ENCODE peak calls at places on chromosomes 3 and 15, in ten cellular contexts. N is astrocyte; D is upper lobe of left lung; H is left ventricle myocardium inferior; T is foreskin fibroblast; X is WERI-Rb-1; O is kidney epithelial cell; Z is CD8-positive, alpha-beta T cell; P is PC-9; U is right lobe of liver. Q is an unnamed sample.

GRCh38 chr3:192303235-192303634 is 424.1 kb downstream of the FGF12 start:
- DNase-seq in N (no peak), D (no peak), H (no peak), T (no peak), X (peak; percentile 54), O (no peak), Z (no peak), P (no peak), U (no peak), Q (no peak)

GRCh38 chr3:32106929-32107362 is 526 bp downstream of the GPD1L start:
- DNase-seq in N (no peak), D (peak; percentile 94), H (peak; percentile 47), T (no peak), X (no peak), O (no peak), Z (no peak), P (peak; percentile 59), U (peak; percentile 29), Q (no peak)

GRCh38 chr15:80068578-80068977 is 9.1 kb downstream of the ZFAND6 start:
- DNase-seq in N (peak; percentile 36), D (no peak), H (no peak), T (peak; percentile 58), X (peak; percentile 13), O (no peak), Z (no peak), P (no peak), U (no peak), Q (no peak)

GRCh38 chr15:61169904-61170695 is 59.0 kb downstream of the RORA start:
- DNase-seq in N (no peak), D (no peak), H (no peak), T (no peak), X (peak; percentile 80), O (no peak), Z (no peak), P (no peak), U (no peak), Q (no peak)

GRCh38 chr15:89647191-89647851 is 7.9 kb downstream of the KIF7 start:
- DNase-seq in N (no peak), D (peak; percentile 68), H (peak; percentile 82), T (peak; percentile 37), X (peak; percentile 84), O (no peak), Z (no peak), P (no peak), U (peak; percentile 80), Q (no peak)

GRCh38 chr3:31157893-31158620 is 263.6 kb upstream of the GADL1 start:
- DNase-seq in N (peak; percentile 41), D (no peak), H (no peak), T (no peak), X (no peak), O (no peak), Z (no peak), P (no peak), U (no peak), Q (no peak)

GRCh38 chr15:76904461-76905012 is 603 bp downstream of the SCAPER start:
- DNase-seq in N (no peak), D (peak; percentile 24), H (no peak), T (no peak), X (peak; percentile 35), O (no peak), Z (peak; percentile 40), P (no peak), U (no peak), Q (no peak)

GRCh38 chr3:12906141-12906915 is 65.0 kb upstream of the RPL32 start:
- DNase-seq in N (no peak), D (no peak), H (no peak), T (no peak), X (no peak), O (no peak), Z (no peak), P (no peak), U (no peak), Q (no peak)

GRCh38 chr3:126540342-126540849 is 16.4 kb downstream of the CHST13 start:
- DNase-seq in N (peak; percentile 87), D (peak; percentile 47), H (no peak), T (peak; percentile 88), X (peak; percentile 1), O (peak; percentile 82), Z (no peak), P (peak; percentile 73), U (peak; percentile 51), Q (peak; percentile 81)

GRCh38 chr15:85725019-85725418 is 69.7 kb downstream of the KLHL25 start:
- DNase-seq in N (peak; percentile 27), D (no peak), H (no peak), T (peak; percentile 50), X (no peak), O (no peak), Z (no peak), P (no peak), U (no peak), Q (no peak)

GRCh38 chr15:64717735-64718495 is 57.5 kb downstream of the RBPMS2 start:
- DNase-seq in N (no peak), D (no peak), H (no peak), T (no peak), X (no peak), O (no peak), Z (no peak), P (no peak), U (no peak), Q (no peak)

GRCh38 chr15:28192772-28193171 is 93.7 kb upstream of the OCA2 start:
- DNase-seq in N (no peak), D (no peak), H (no peak), T (no peak), X (no peak), O (no peak), Z (no peak), P (no peak), U (no peak), Q (no peak)

GRCh38 chr15:28190391-28191174 is 91.5 kb upstream of the OCA2 start:
- DNase-seq in N (no peak), D (no peak), H (no peak), T (no peak), X (no peak), O (no peak), Z (no peak), P (no peak), U (no peak), Q (no peak)

GRCh38 chr15:28191832-28192231 is 92.7 kb upstream of the OCA2 start:
- DNase-seq in N (peak; percentile 82), D (peak; percentile 33), H (peak; percentile 58), T (peak; percentile 72), X (peak; percentile 46), O (peak; percentile 71), Z (no peak), P (no peak), U (no peak), Q (peak; percentile 36)
- TF ChIP-seq CTCF in N (peak; percentile 56), D (peak; percentile 29), H (peak; percentile 60), T (peak; percentile 42), X (peak; percentile 61), O (peak; percentile 84), Z (no peak), P (no peak), U (no peak), Q (peak; percentile 49)

DNA sequence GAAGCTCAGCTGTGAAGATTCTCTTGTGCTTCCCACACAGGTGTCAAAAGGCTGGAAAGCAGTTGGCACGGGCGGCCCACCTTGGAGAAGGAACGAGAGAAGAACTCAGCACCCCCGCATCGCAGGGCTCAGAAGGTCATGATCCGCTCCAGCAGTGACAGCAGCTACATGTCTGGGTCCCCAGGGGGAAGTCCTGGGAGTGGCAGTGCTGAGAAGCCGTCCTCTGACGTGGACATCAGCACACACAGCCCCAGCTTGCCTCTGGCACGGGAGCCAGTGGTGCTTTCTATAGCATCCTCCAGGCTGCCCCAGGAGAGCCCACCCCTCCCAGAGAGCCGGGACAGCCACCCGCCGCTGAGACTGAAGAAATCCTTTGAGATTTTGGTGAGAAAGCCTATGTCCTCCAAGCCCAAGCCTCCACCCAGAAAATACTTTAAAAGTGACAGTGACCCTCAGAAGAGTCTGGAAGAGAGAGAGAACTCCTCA is 31.4 kb downstream of the STARD5 start:
- DNase-seq in N (no peak), D (no peak), H (no peak), T (no peak), X (no peak), O (no peak), Z (peak; percentile 66), P (no peak), U (no peak), Q (no peak)
- H3K4me3 ChIP-seq in N (no peak overlapping the region), D (no peak overlapping the region), H (no peak overlapping the region), T (no peak overlapping the region), X (no peak overlapping the region), O (no peak overlapping the region), Z (peak overlapping the region; percentile 88), P (no peak overlapping the region), U (no peak overlapping the region), Q (no peak overlapping the region)

GRCh38 chr3:141115752-141116541 is 64.8 kb downstream of the SPSB4 start:
- DNase-seq in N (no peak), D (no peak), H (no peak), T (peak; percentile 5), X (no peak), O (no peak), Z (no peak), P (no peak), U (no peak), Q (no peak)

GRCh38 chr3:141116791-141117190 is 65.6 kb downstream of the SPSB4 start:
- DNase-seq in N (no peak), D (no peak), H (no peak), T (no peak), X (no peak), O (no peak), Z (no peak), P (no peak), U (no peak), Q (no peak)

GRCh38 chr3:141114179-141114745 is 63.1 kb downstream of the SPSB4 start:
- DNase-seq in N (no peak), D (no peak), H (no peak), T (no peak), X (no peak), O (no peak), Z (no peak), P (no peak), U (no peak), Q (no peak)

GRCh38 chr3:141112686-141113255 is 61.6 kb downstream of the SPSB4 start:
- DNase-seq in N (no peak), D (no peak), H (no peak), T (no peak), X (no peak), O (no peak), Z (no peak), P (no peak), U (no peak), Q (no peak)

DNA sequence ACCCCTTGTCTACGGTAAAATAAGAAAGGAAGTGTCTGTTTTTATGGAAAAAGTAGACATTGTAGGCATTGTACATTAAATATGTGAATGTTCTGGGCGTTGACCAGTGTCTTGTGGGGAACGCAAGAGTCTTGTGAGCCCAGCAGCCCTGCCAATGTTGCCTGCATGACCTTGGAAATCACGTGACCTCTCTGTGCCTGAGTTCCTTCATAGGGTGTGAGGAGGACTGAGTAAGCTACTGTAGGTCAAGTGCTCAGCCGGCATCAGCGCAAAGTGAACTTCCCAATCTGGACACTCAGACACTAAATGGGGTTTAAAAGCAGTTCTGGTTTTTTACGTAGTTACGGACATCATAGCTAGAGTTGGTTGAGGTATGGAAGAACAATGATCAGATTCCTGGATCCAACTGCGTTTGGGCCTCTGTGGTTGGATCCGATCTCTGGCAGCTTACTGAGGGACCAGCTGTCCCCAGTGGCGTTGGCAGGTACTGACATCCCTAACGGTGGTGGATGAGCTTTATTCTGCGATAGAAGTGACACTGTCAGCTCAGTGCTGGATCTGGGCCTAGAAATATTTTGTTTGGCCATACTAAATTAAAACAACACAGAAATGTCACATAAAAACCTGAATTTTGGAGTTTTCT is 63.8 kb downstream of the SPSB4 start:
- DNase-seq in N (no peak), D (no peak), H (no peak), T (no peak), X (peak; percentile 40), O (no peak), Z (no peak), P (no peak), U (no peak), Q (no peak)
- TF ChIP-seq CTCF in N (peak; percentile 34), D (peak; percentile 37), H (peak; percentile 47), T (peak; percentile 17), X (peak; percentile 64), O (peak; percentile 37), Z (no peak), P (peak; percentile 57), U (no peak), Q (peak; percentile 30)

GRCh38 chr3:143901105-143901504 is 52.8 kb upstream of the SLC9A9 start:
- DNase-seq in N (peak; percentile 76), D (no peak), H (no peak), T (peak; percentile 83), X (no peak), O (no peak), Z (no peak), P (no peak), U (no peak), Q (peak; percentile 24)
- H3K4me3 ChIP-seq in N (no peak overlapping the region), D (no peak overlapping the region), H (no peak overlapping the region), T (no peak overlapping the region), X (no peak overlapping the region), O (no peak overlapping the region), Z (no peak overlapping the region), P (no peak overlapping the region), U (no peak overlapping the region), Q (no peak overlapping the region)